ENCODE peak calls at places on chromosomes 11 and 22, in seven cellular contexts. One of them, this sample, is unnamed.

GRCh38 chr22:24816841-24817240 is 10.8 kb downstream of the SGSM1 start:
- DNase-seq in A549: no peak
- DNase-seq in fibroblast of lung: no peak
- DNase-seq in esophagus muscularis mucosa: no peak
- DNase-seq in coronary artery: no peak
- DNase-seq in mammary epithelial cell: no peak
- DNase-seq in upper lobe of right lung: no peak
- DNase-seq in this sample: no peak

GRCh38 chr11:76738618-76739220 is 44.4 kb upstream of the TSKU start:
- DNase-seq in esophagus muscularis mucosa: no peak
- DNase-seq in fibroblast of lung: no peak
- DNase-seq in A549: no peak
- DNase-seq in coronary artery: no peak
- DNase-seq in upper lobe of right lung: no peak
- DNase-seq in mammary epithelial cell: no peak
- DNase-seq in this sample: no peak

GRCh38 chr11:70942593-70942992 is 309.8 kb downstream of the SHANK2 start:
- DNase-seq in coronary artery: no peak
- DNase-seq in A549: no peak
- DNase-seq in upper lobe of right lung: no peak
- DNase-seq in mammary epithelial cell: no peak
- DNase-seq in esophagus muscularis mucosa: no peak
- DNase-seq in fibroblast of lung: no peak
- DNase-seq in this sample: peak

GRCh38 chr11:76153609-76153949 is 52.7 kb downstream of the WNT11 start:
- DNase-seq in A549: no peak
- DNase-seq in upper lobe of right lung: no peak
- DNase-seq in fibroblast of lung: peak
- DNase-seq in mammary epithelial cell: peak
- DNase-seq in esophagus muscularis mucosa: no peak
- DNase-seq in coronary artery: no peak
- DNase-seq in this sample: no peak

GRCh38 chr22:37213218-37213855 is 1.1 kb upstream of the SSTR3 start:
- DNase-seq in upper lobe of right lung: peak
- DNase-seq in mammary epithelial cell: no peak
- DNase-seq in A549: no peak
- DNase-seq in fibroblast of lung: no peak
- DNase-seq in coronary artery: no peak
- DNase-seq in esophagus muscularis mucosa: no peak
- DNase-seq in this sample: no peak

GRCh38 chr22:41417622-41418390 is 28.8 kb downstream of the TOB2 start:
- DNase-seq in mammary epithelial cell: no peak
- DNase-seq in upper lobe of right lung: peak
- DNase-seq in esophagus muscularis mucosa: no peak
- DNase-seq in fibroblast of lung: peak
- DNase-seq in coronary artery: peak
- DNase-seq in A549: no peak
- DNase-seq in this sample: no peak

GRCh38 chr11:102341844-102342318 is 5.1 kb upstream of the BIRC2 start:
- DNase-seq in fibroblast of lung: peak
- DNase-seq in upper lobe of right lung: no peak
- DNase-seq in coronary artery: no peak
- DNase-seq in A549: peak
- DNase-seq in mammary epithelial cell: peak
- DNase-seq in esophagus muscularis mucosa: no peak
- DNase-seq in this sample: peak

GRCh38 chr11:130247289-130247688 is 67.4 kb downstream of the ZBTB44 start:
- DNase-seq in upper lobe of right lung: no peak
- DNase-seq in esophagus muscularis mucosa: no peak
- DNase-seq in mammary epithelial cell: no peak
- DNase-seq in coronary artery: no peak
- DNase-seq in fibroblast of lung: no peak
- DNase-seq in A549: no peak
- DNase-seq in this sample: no peak

DNA sequence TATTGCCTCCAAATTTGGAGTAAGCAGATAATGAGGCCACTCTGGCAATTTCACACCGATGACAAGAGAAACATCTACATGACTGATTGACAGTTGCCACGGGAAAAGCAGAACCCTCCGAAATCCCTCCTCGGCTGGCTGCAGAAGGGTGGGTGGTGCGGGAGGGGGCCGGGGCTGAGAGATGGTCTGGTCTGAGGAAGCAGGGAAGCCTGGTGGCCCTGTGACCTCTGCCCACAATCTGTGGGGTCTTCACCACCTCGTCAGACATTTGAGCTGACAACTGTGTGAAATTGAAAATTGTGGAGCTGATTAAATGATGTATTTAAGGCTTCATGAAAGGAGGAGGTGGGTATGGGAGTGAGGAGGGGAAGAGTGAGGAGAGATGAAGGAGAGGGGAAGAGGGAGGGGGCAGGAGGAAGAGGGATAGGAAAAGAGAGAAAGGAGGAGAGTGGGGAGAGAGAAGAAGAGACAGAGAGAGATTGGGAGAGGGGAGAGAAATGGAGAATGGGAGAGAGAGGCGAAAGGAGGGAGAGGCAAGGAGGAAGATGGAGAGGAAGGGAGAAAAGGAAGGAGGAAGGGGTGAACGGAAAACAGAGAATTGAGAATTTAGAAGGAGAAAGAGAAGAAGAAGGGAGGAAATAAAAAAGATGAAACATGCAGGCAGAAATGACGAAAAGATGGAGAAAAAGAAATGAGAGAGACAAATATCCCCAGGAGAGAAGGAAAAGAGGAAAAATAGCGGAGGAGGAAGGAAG is 503.0 kb downstream of the MN1 start:
- DNase-seq in coronary artery: no peak
- DNase-seq in esophagus muscularis mucosa: no peak
- DNase-seq in upper lobe of right lung: no peak
- DNase-seq in A549: no peak
- DNase-seq in fibroblast of lung: no peak
- DNase-seq in mammary epithelial cell: no peak
- DNase-seq in this sample: no peak
- H3K4me3 ChIP-seq in coronary artery: no peak
- H3K4me3 ChIP-seq in esophagus muscularis mucosa: peak
- H3K4me3 ChIP-seq in upper lobe of right lung: no peak
- H3K4me3 ChIP-seq in A549: no peak
- H3K4me3 ChIP-seq in fibroblast of lung: no peak
- H3K4me3 ChIP-seq in mammary epithelial cell: no peak
- H3K4me3 ChIP-seq in this sample: no peak

DNA sequence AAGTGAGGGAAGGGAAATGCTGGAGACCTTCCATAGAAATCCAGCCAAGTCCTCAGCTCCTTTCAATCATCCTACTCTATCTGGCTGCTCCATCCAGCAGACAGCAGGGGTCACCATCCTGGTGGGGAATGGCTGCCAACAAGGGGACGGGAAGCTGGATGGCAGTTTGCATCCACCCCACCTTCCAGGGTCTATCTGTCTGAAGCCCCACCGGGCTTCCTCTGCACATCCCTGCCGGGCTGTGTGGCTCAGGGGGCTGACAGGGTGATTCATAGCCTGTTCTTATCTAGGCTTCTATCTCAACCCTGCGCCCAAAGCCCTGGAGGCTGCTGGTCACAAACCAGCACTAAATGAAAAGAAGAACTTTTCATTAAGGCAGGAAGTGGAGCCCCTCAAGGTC is 1.1 kb downstream of the SYTL2 start:
- DNase-seq in upper lobe of right lung: no peak
- DNase-seq in fibroblast of lung: no peak
- DNase-seq in coronary artery: no peak
- DNase-seq in mammary epithelial cell: no peak
- DNase-seq in esophagus muscularis mucosa: no peak
- DNase-seq in A549: no peak
- DNase-seq in this sample: no peak
- TF ChIP-seq CTCF in upper lobe of right lung: peak
- TF ChIP-seq CTCF in fibroblast of lung: peak
- TF ChIP-seq CTCF in coronary artery: no peak
- TF ChIP-seq CTCF in mammary epithelial cell: peak
- TF ChIP-seq CTCF in esophagus muscularis mucosa: no peak
- TF ChIP-seq CTCF in A549: peak
- TF ChIP-seq CTCF in this sample: no peak

DNA sequence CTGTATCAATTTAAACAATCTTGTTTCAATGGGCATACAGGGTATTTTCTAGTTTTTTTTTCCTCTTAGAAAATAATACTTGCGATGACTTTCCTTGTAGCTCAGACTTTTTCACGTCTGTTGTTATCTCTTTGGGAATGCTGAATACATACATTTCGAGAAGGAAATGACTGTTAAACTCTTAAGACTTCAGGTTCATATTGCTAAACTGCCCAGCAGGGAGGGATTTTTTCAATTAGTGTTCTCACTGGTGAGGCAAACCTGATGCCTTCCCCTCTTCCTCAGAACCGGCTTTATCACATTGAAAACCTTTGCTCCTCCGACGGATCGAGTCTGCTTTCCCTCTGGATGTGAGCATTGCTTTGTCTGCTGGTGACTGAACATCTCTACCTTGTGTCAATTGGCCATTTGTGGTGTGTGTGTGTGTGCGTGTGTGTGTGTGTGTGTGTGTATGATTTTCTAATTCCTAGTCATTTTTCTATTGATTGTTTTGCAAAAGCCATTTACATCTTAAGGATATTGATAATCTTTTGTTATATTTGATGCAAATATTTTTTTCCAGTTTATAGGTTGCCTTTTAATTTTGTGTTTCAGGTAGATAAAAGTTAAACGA is 6.6 kb downstream of the NEAT1 start:
- DNase-seq in upper lobe of right lung: no peak
- DNase-seq in esophagus muscularis mucosa: no peak
- DNase-seq in coronary artery: peak
- DNase-seq in fibroblast of lung: peak
- DNase-seq in mammary epithelial cell: peak
- DNase-seq in A549: no peak
- DNase-seq in this sample: peak
- H3K4me3 ChIP-seq in upper lobe of right lung: peak
- H3K4me3 ChIP-seq in esophagus muscularis mucosa: peak
- H3K4me3 ChIP-seq in coronary artery: peak
- H3K4me3 ChIP-seq in fibroblast of lung: peak
- H3K4me3 ChIP-seq in mammary epithelial cell: no peak
- H3K4me3 ChIP-seq in A549: peak
- H3K4me3 ChIP-seq in this sample: peak

GRCh38 chr11:101003468-101003867 is 126.1 kb downstream of the PGR start:
- DNase-seq in upper lobe of right lung: no peak
- DNase-seq in esophagus muscularis mucosa: no peak
- DNase-seq in fibroblast of lung: no peak
- DNase-seq in mammary epithelial cell: peak
- DNase-seq in coronary artery: no peak
- DNase-seq in A549: peak
- DNase-seq in this sample: peak
- TF ChIP-seq CTCF in upper lobe of right lung: no peak
- TF ChIP-seq CTCF in esophagus muscularis mucosa: no peak
- TF ChIP-seq CTCF in fibroblast of lung: no peak
- TF ChIP-seq CTCF in mammary epithelial cell: peak
- TF ChIP-seq CTCF in coronary artery: no peak
- TF ChIP-seq CTCF in A549: no peak
- TF ChIP-seq CTCF in this sample: peak

GRCh38 chr22:47072642-47072967 is 310.2 kb downstream of the TBC1D22A start:
- DNase-seq in upper lobe of right lung: no peak
- DNase-seq in fibroblast of lung: no peak
- DNase-seq in A549: no peak
- DNase-seq in coronary artery: no peak
- DNase-seq in mammary epithelial cell: no peak
- DNase-seq in esophagus muscularis mucosa: no peak
- DNase-seq in this sample: no peak

GRCh38 chr22:47073101-47073500 is 310.7 kb downstream of the TBC1D22A start:
- DNase-seq in mammary epithelial cell: no peak
- DNase-seq in coronary artery: no peak
- DNase-seq in A549: no peak
- DNase-seq in esophagus muscularis mucosa: no peak
- DNase-seq in fibroblast of lung: no peak
- DNase-seq in upper lobe of right lung: no peak
- DNase-seq in this sample: no peak

GRCh38 chr22:47071812-47072641 is 309.6 kb downstream of the TBC1D22A start:
- DNase-seq in esophagus muscularis mucosa: no peak
- DNase-seq in coronary artery: no peak
- DNase-seq in fibroblast of lung: no peak
- DNase-seq in mammary epithelial cell: no peak
- DNase-seq in A549: no peak
- DNase-seq in upper lobe of right lung: no peak
- DNase-seq in this sample: no peak

GRCh38 chr22:47076758-47077157 is 314.3 kb downstream of the TBC1D22A start:
- DNase-seq in mammary epithelial cell: no peak
- DNase-seq in coronary artery: no peak
- DNase-seq in esophagus muscularis mucosa: no peak
- DNase-seq in upper lobe of right lung: no peak
- DNase-seq in fibroblast of lung: no peak
- DNase-seq in A549: no peak
- DNase-seq in this sample: no peak

DNA sequence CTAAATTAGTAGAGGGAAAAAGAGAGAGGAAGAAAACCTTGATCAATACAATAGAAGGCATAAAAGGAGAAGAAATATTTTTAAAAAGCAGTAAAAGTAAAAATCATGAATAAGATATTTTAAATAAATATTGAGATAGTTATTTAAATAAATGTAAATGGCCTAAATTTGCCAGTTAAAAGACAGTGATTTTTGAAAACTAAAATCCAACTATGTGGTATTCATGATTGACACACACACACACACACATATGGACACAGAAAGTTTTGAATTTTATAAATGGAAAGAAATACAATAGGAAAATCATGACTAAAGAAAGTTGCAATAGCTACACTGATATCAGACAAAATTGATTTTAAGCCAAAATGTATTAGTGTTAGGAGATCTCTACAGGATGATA is 313.1 kb downstream of the TBC1D22A start:
- DNase-seq in upper lobe of right lung: no peak
- DNase-seq in A549: no peak
- DNase-seq in fibroblast of lung: no peak
- DNase-seq in esophagus muscularis mucosa: no peak
- DNase-seq in coronary artery: no peak
- DNase-seq in mammary epithelial cell: no peak
- DNase-seq in this sample: no peak
- H3K4me3 ChIP-seq in upper lobe of right lung: no peak
- H3K4me3 ChIP-seq in A549: no peak
- H3K4me3 ChIP-seq in fibroblast of lung: no peak
- H3K4me3 ChIP-seq in esophagus muscularis mucosa: no peak
- H3K4me3 ChIP-seq in coronary artery: no peak
- H3K4me3 ChIP-seq in mammary epithelial cell: no peak
- H3K4me3 ChIP-seq in this sample: no peak

GRCh38 chr11:104259121-104259610 is 95.2 kb upstream of the PDGFD start:
- DNase-seq in A549: no peak
- DNase-seq in fibroblast of lung: peak
- DNase-seq in mammary epithelial cell: no peak
- DNase-seq in esophagus muscularis mucosa: no peak
- DNase-seq in coronary artery: no peak
- DNase-seq in upper lobe of right lung: no peak
- DNase-seq in this sample: no peak

GRCh38 chr11:104256525-104256924 is 92.6 kb upstream of the PDGFD start:
- DNase-seq in mammary epithelial cell: no peak
- DNase-seq in coronary artery: no peak
- DNase-seq in esophagus muscularis mucosa: no peak
- DNase-seq in upper lobe of right lung: no peak
- DNase-seq in fibroblast of lung: peak
- DNase-seq in A549: no peak
- DNase-seq in this sample: no peak

GRCh38 chr11:104254347-104254746 is 90.4 kb upstream of the PDGFD start:
- DNase-seq in coronary artery: no peak
- DNase-seq in mammary epithelial cell: peak
- DNase-seq in fibroblast of lung: peak
- DNase-seq in esophagus muscularis mucosa: no peak
- DNase-seq in upper lobe of right lung: peak
- DNase-seq in A549: no peak
- DNase-seq in this sample: peak
- TF ChIP-seq CTCF in coronary artery: no peak
- TF ChIP-seq CTCF in mammary epithelial cell: peak
- TF ChIP-seq CTCF in fibroblast of lung: no peak
- TF ChIP-seq CTCF in esophagus muscularis mucosa: no peak
- TF ChIP-seq CTCF in upper lobe of right lung: peak
- TF ChIP-seq CTCF in A549: no peak
- TF ChIP-seq CTCF in this sample: peak